ENCODE peak calls at places on chromosomes 3 and 15, in eight cellular contexts. I, U, S, C, O, M, T and Y are unnamed samples.

GRCh38 chr15:63553388-63553791 is 43.8 kb upstream of the FBXL22 start:
- DNase-seq in C (peak), I (peak), M (no peak), S (no peak), O (peak), U (peak), T (peak), Y (no peak)

GRCh38 chr3:12810013-12810780 is 13.7 kb downstream of the CAND2 start:
- DNase-seq in T (peak), U (peak), M (peak), I (peak), S (peak), O (peak), C (peak), Y (peak)

GRCh38 chr3:75001330-75001729 is 386.9 kb upstream of the CNTN3 start:
- DNase-seq in U (no peak), S (no peak), M (no peak), C (no peak), T (peak), I (no peak), O (peak), Y (no peak)

GRCh38 chr15:79025201-79025600 is 65.4 kb downstream of the RASGRF1 start:
- DNase-seq in T (no peak), U (no peak), S (no peak), I (no peak), C (no peak), M (no peak), O (no peak), Y (no peak)

GRCh38 chr15:72923304-72923703 is 129.0 kb upstream of the NEO1 start:
- DNase-seq in S (no peak), O (no peak), U (no peak), C (no peak), I (no peak), M (no peak), T (no peak), Y (no peak)

GRCh38 chr3:165800970-165801369 is 36.3 kb downstream of the BCHE start:
- DNase-seq in T (peak), I (no peak), U (no peak), O (no peak), C (no peak), M (no peak), S (no peak), Y (no peak)

GRCh38 chr3:134640872-134641470 is 9.9 kb downstream of the KY start:
- DNase-seq in O (no peak), M (no peak), I (no peak), S (no peak), C (peak), T (peak), U (no peak), Y (no peak)

GRCh38 chr15:49215768-49216739 is 46.0 kb downstream of the GALK2 start:
- DNase-seq in U (peak), S (peak), M (no peak), O (peak), C (peak), T (no peak), I (peak), Y (no peak)

GRCh38 chr3:44893097-44893496 is 18.7 kb downstream of the TGM4 start:
- DNase-seq in U (no peak), M (no peak), I (no peak), T (peak), C (no peak), O (peak), S (no peak), Y (no peak)

GRCh38 chr3:174336774-174337173 is 522.4 kb upstream of the NAALADL2 start:
- DNase-seq in M (no peak), C (no peak), I (no peak), S (no peak), O (no peak), T (no peak), U (no peak), Y (no peak)

GRCh38 chr3:94525039-94525438 is 462.2 kb downstream of the NSUN3 start:
- DNase-seq in M (no peak), S (no peak), I (peak), U (peak), C (no peak), O (peak), T (peak), Y (no peak)

GRCh38 chr15:65937046-65937445 is 67.8 kb downstream of the RAB11A start:
- DNase-seq in S (no peak), U (no peak), C (no peak), O (no peak), I (no peak), T (no peak), M (no peak), Y (no peak)

GRCh38 chr15:95626501-95627361 is 703.8 kb upstream of the NR2F2 start:
- DNase-seq in I (no peak), O (no peak), S (peak), T (peak), C (no peak), U (peak), M (no peak), Y (no peak)

GRCh38 chr3:56987238-56987932 is 73.1 kb upstream of the SPATA12 start:
- DNase-seq in M (no peak), S (no peak), C (no peak), O (no peak), I (no peak), T (no peak), U (no peak), Y (no peak)

GRCh38 chr15:52144656-52145055 is 32.1 kb upstream of the BCL2L10 start:
- DNase-seq in M (no peak), T (no peak), I (no peak), S (no peak), O (peak), C (no peak), U (no peak), Y (no peak)

GRCh38 chr3:48595526-48596121 is 495 bp upstream of the COL7A1 start:
- DNase-seq in S (peak), I (peak), M (no peak), U (peak), O (peak), C (peak), T (peak), Y (no peak)
- H3K27ac ChIP-seq in S (no peak), I (no peak), M (no peak), U (peak), O (peak), C (no peak), T (peak), Y (no peak)

GRCh38 chr15:81163961-81164800 is 30.1 kb downstream of the CFAP161 start:
- DNase-seq in M (no peak), I (no peak), T (peak), O (peak), C (no peak), U (no peak), S (no peak), Y (no peak)

GRCh38 chr15:81168680-81169079 is 28.0 kb upstream of the IL16 start:
- DNase-seq in T (no peak), C (no peak), M (no peak), S (no peak), I (no peak), O (no peak), U (no peak), Y (no peak)

GRCh38 chr15:81161851-81162250 is 27.8 kb downstream of the CFAP161 start:
- DNase-seq in C (no peak), O (no peak), T (no peak), U (no peak), I (no peak), S (no peak), M (no peak), Y (no peak)

GRCh38 chr15:81166949-81167816 is 29.5 kb upstream of the IL16 start:
- DNase-seq in M (no peak), O (no peak), I (no peak), S (no peak), U (no peak), C (no peak), T (peak), Y (no peak)

DNA sequence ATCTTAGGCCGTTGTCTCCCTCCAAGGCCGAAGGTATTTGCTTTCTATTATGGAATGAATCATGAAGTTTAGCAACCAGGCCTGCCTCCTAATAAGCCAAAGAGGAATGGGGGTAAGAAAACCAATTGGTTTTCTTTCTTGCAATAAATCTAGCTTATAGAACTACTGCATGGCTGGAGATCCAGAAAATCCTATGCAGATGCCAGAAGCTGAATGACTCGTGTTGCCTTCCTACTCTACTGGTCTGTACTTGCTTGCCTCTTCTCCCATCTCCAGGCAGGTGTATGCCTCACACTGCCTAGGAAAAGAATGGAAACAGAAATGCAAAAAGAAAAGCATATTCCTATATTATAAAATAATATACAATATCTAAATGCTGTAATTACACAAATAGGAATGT is 31.1 kb upstream of the IL16 start:
- DNase-seq in I (no peak), M (no peak), U (no peak), C (no peak), O (peak), S (no peak), T (no peak), Y (no peak)
- TF ChIP-seq CTCF in I (no peak), M (no peak), U (no peak), C (no peak), O (peak), S (no peak), T (no peak), Y (no peak)

GRCh38 chr3:150736903-150737832 is 25.8 kb downstream of the SIAH2 start:
- DNase-seq in C (no peak), I (peak), T (no peak), M (no peak), O (no peak), U (no peak), S (no peak), Y (no peak)

GRCh38 chr3:150736316-150736719 is 26.7 kb downstream of the SIAH2 start:
- DNase-seq in O (peak), C (no peak), T (no peak), I (no peak), M (no peak), S (no peak), U (no peak), Y (no peak)

GRCh38 chr3:150733373-150733935 is 29.5 kb downstream of the SIAH2 start:
- DNase-seq in I (no peak), M (no peak), C (no peak), U (no peak), S (no peak), O (no peak), T (no peak), Y (no peak)

GRCh38 chr3:150733936-150734794 is 28.8 kb downstream of the SIAH2 start:
- DNase-seq in M (no peak), U (no peak), S (no peak), I (no peak), C (no peak), T (no peak), O (peak), Y (no peak)

DNA sequence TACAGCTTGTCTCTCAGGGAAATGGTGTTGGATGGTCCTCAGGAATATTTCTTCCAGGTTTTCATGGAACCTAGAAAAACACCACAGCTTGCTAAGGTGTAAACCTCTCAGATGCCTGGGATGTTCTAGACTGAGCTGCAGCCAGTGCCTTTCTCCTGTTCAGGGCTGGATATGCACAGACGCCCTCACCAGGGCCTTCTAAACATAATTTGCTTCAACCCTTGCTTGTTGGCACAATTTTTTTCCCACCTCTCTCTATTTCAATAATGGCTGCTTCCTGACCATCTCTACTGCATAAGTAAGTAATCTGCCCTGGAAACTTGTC is 28.2 kb downstream of the SIAH2 start:
- DNase-seq in S (no peak), O (no peak), I (no peak), C (no peak), U (no peak), M (no peak), T (no peak), Y (no peak)
- H3K27ac ChIP-seq in S (no peak), O (no peak), I (no peak), C (no peak), U (no peak), M (no peak), T (no peak), Y (no peak)

DNA sequence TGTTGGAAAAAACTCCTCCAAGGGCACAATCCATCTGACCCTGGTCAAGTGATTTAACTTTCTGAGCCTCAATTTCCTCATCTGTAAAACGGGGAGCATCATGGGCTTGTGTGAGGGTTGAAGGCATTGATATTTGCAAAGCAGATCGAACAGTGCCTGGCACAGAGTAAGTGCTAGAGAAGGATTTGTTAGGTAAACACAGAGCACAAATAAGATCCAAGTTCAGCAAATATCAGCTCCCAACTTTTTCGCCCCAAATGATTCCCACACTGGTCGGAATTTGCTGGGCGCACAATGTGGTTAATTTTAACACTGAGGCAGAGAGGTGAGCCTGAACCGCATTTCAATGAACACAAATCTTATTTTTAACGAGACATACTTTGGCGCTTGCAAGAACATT is 76.3 kb upstream of the ATP2B2 start:
- DNase-seq in O (no peak), S (no peak), U (no peak), C (no peak), T (no peak), I (no peak), M (no peak), Y (no peak)
- TF ChIP-seq CTCF in O (no peak), S (no peak), U (no peak), C (no peak), T (no peak), I (no peak), M (no peak), Y (no peak)

GRCh38 chr15:75369897-75370581 is 1.6 kb upstream of the MAN2C1 start:
- DNase-seq in U (no peak), I (no peak), O (no peak), S (no peak), M (no peak), T (no peak), C (no peak), Y (no peak)
- H3K27ac ChIP-seq in U (no peak), I (peak), O (no peak), S (no peak), M (no peak), T (no peak), C (no peak), Y (no peak)

GRCh38 chr3:192563417-192563816 is 163.9 kb downstream of the FGF12 start:
- DNase-seq in O (no peak), M (no peak), U (no peak), T (no peak), C (no peak), S (no peak), I (no peak), Y (no peak)

GRCh38 chr3:192570757-192571156 is 156.6 kb downstream of the FGF12 start:
- DNase-seq in T (peak), O (peak), S (no peak), I (no peak), M (no peak), C (no peak), U (no peak), Y (no peak)

GRCh38 chr3:192564611-192565010 is 162.7 kb downstream of the FGF12 start:
- DNase-seq in I (no peak), T (no peak), U (no peak), S (no peak), C (no peak), M (no peak), O (no peak), Y (no peak)

GRCh38 chr3:192570315-192570714 is 157.0 kb downstream of the FGF12 start:
- DNase-seq in I (no peak), S (no peak), U (no peak), M (no peak), O (no peak), T (no peak), C (no peak), Y (no peak)

DNA sequence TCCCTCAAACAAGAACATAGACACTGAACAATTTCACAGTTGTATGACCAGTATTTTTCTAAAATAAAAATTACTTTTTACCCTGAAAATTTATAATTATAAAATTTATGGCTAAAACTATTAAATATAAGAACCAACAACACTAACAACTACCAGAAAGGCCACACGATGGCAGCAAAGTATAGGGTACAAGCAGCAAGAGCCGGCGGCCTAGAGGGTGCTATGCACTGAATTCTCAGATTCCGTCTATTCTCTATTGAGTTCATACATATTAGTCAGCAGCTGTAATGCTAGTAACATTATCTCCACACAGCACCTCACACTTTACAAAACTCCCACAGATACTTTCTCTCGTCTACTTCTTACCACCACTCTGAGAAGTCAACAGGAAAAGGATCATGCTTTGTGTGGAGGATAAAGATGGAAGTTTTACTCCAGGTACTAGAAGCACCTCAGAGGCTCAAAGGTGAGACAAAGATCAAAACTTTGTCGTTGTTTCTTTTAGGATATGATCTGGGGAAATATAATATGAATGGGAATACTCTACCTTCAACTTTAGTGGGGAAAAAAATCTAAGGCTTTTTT is 160.5 kb downstream of the FGF12 start:
- DNase-seq in T (peak), M (peak), C (peak), U (peak), S (peak), O (peak), I (peak), Y (peak)
- TF ChIP-seq CTCF in T (peak), M (peak), C (peak), U (peak), S (peak), O (peak), I (peak), Y (peak)